ENCODE peak calls at places on chromosomes 13 and 19, in four cellular contexts. J, Q, Y and Z are unnamed samples. For H3K27me3, the result is how much of the 10 kb centered on the place peaks cover.

GRCh38 chr19:32691952-32692726 is 518 bp downstream of the NUDT19 start:
- DNase-seq in Y (peak), J (peak), Q (peak), Z (peak)

GRCh38 chr19:35013047-35013819 is 13.1 kb downstream of the GRAMD1A start:
- DNase-seq in Y (peak), Q (peak), J (peak), Z (peak)

GRCh38 chr13:106558527-106558926 is 9.4 kb downstream of the ARGLU1 start:
- DNase-seq in J (no peak), Y (no peak), Q (no peak), Z (no peak)

GRCh38 chr19:52492201-52492960 is 35.1 kb upstream of the ZNF808 start:
- DNase-seq in Q (no peak), J (peak), Y (no peak), Z (no peak)

GRCh38 chr13:103466761-103467160 is 400.5 kb upstream of the SLC10A2 start:
- DNase-seq in Y (no peak), Q (no peak), J (no peak), Z (no peak)

GRCh38 chr13:44404261-44405139 is 30.9 kb downstream of the SERP2 start:
- DNase-seq in Q (no peak), J (no peak), Y (no peak), Z (no peak)

GRCh38 chr13:74575729-74576125 is 441.5 kb upstream of the KLF12 start:
- DNase-seq in Y (peak), Q (peak), J (peak), Z (peak)

GRCh38 chr13:57716295-57716694 is 84.8 kb downstream of the PCDH17 start:
- DNase-seq in J (no peak), Q (no peak), Y (no peak), Z (no peak)

GRCh38 chr19:32343550-32344262 is 1.7 kb upstream of the ZNF507 start:
- DNase-seq in Y (no peak), Q (no peak), J (no peak), Z (no peak)

GRCh38 chr13:113474179-113474578 is 16.3 kb downstream of the DCUN1D2 start:
- DNase-seq in Y (no peak), J (no peak), Q (peak), Z (peak)

GRCh38 chr19:41945135-41945766 is 13.9 kb downstream of the RABAC1 start:
- DNase-seq in Q (no peak), Y (no peak), J (no peak), Z (no peak)

DNA sequence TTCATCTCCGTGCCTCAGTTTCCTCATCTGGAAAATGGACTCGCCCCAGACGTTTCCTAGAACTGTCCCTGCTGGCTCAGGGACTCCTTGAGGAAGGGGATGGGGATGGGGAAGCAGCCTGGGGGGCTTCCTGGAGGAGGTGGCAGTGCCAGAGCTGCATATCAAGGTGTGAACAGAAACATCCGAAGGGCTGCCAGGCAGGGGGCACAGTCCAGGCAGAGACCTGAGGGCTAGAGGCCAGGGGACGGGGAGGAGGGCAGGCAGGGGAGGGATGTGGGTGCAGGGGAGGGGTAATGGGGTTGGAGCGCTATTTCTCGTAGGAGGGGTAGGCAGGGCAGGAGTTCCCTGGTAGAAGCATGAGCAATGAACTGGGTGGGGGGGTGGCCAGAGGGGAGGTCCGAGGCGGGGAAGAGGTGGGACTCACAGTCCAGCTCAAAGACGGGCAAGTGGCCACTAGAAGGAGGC is 3.6 kb upstream of the ELANE start:
- DNase-seq in Y (peak), Q (no peak), J (no peak), Z (no peak)
- H3K27me3 ChIP-seq in Y (under half), Q (under half), J (half or more), Z (under half)

GRCh38 chr19:46240693-46241092 is 11.2 kb downstream of the IGFL1 start:
- DNase-seq in J (no peak), Q (no peak), Y (no peak), Z (no peak)

GRCh38 chr19:46241676-46242075 is 12.1 kb downstream of the IGFL1 start:
- DNase-seq in J (no peak), Y (no peak), Q (no peak), Z (no peak)

GRCh38 chr19:46239193-46239767 is 9.7 kb downstream of the IGFL1 start:
- DNase-seq in Y (no peak), Q (no peak), J (no peak), Z (no peak)
- H3K27me3 ChIP-seq in Y (under half), Q (under half), J (under half), Z (under half)

GRCh38 chr19:55578761-55579747 is 1.6 kb downstream of the ZNF579 start:
- DNase-seq in Q (no peak), Y (no peak), J (no peak), Z (no peak)
- H3K27me3 ChIP-seq in Q (under half), Y (under half), J (under half), Z (under half)

GRCh38 chr13:28492527-28493367 is 2.2 kb downstream of the FLT1 start:
- DNase-seq in Q (no peak), J (no peak), Y (no peak), Z (peak)
- H3K27me3 ChIP-seq in Q (under half), J (half or more), Y (under half), Z (half or more)